ENCODE peak calls at places on chromosomes 7 and 10, in ten cellular contexts. R is left cardiac atrium; D is GDM1; A is neural crest cell; Q is mucosa of gallbladder; T is central memory CD4-positive, alpha-beta T cell; V is fibroblast of the conjunctiva; I is HFF-Myc; G is activated T-cell treated with anti-CD3 and anti-CD28 coated beads, Interleukin-2, amount 50 U/mL, for 1 hour; W is natural killer cell treated with Interleukin-12 subunit alpha and Interleukin-12 subunit beta and Interleukin-15 and Interleukin-18, amount 100 ng/mL, for 72 hours. S is an unnamed sample.

GRCh38 chr10:124449170-124450009 is 445 bp downstream of the NKX1-2 start:
- DNase-seq in R (no peak), D (no peak), A (no peak), Q (no peak), T (no peak), V (no peak), I (no peak), G (no peak), W (no peak), S (no peak)

GRCh38 chr7:46480619-46481018 is 559.5 kb upstream of the IGFBP3 start:
- DNase-seq in R (no peak), D (no peak), A (no peak), Q (no peak), T (no peak), V (no peak), I (no peak), G (no peak), W (no peak), S (no peak)

GRCh38 chr7:66146701-66147100 is 32.1 kb downstream of the CRCP start:
- DNase-seq in R (no peak), D (no peak), A (no peak), Q (no peak), T (no peak), V (no peak), I (peak), G (no peak), W (no peak), S (no peak)

GRCh38 chr7:104857458-104858425 is 156.3 kb upstream of the KMT2E start:
- DNase-seq in R (no peak), D (no peak), A (no peak), Q (no peak), T (no peak), V (no peak), I (no peak), G (no peak), W (no peak), S (no peak)

GRCh38 chr7:148334959-148335577 is 255.5 kb upstream of the C7orf33 start:
- DNase-seq in R (no peak), D (no peak), A (no peak), Q (no peak), T (no peak), V (peak), I (no peak), G (no peak), W (no peak), S (no peak)

GRCh38 chr7:148997497-148997896 is 30.8 kb downstream of the PDIA4 start:
- DNase-seq in R (no peak), D (no peak), A (no peak), Q (no peak), T (no peak), V (no peak), I (no peak), G (no peak), W (no peak), S (no peak)

GRCh38 chr10:122181901-122182799 is 88.9 kb upstream of the BTBD16 start:
- DNase-seq in R (no peak), D (no peak), A (no peak), Q (no peak), T (no peak), V (no peak), I (no peak), G (no peak), W (no peak), S (no peak)

GRCh38 chr7:122310119-122311021 is 5.8 kb upstream of the FEZF1 start:
- DNase-seq in R (no peak), D (no peak), A (no peak), Q (no peak), T (no peak), V (no peak), I (no peak), G (no peak), W (no peak), S (no peak)

GRCh38 chr10:9922123-9922685 is 1095.5 kb upstream of the CELF2 start:
- DNase-seq in R (no peak), D (no peak), A (no peak), Q (no peak), T (no peak), V (no peak), I (no peak), G (no peak), W (no peak), S (no peak)

GRCh38 chr7:65812281-65812680 is 60.6 kb upstream of the VKORC1L1 start:
- DNase-seq in R (no peak), D (no peak), A (no peak), Q (no peak), T (no peak), V (no peak), I (no peak), G (no peak), W (no peak), S (no peak)

GRCh38 chr10:75876710-75877109 is 445.3 kb downstream of the LRMDA start:
- DNase-seq in R (no peak), D (no peak), A (no peak), Q (no peak), T (no peak), V (no peak), I (no peak), G (no peak), W (no peak), S (no peak)

GRCh38 chr10:14010083-14010551 is 320.6 kb downstream of the FRMD4A start:
- DNase-seq in R (no peak), D (no peak), A (no peak), Q (no peak), T (no peak), V (peak), I (peak), G (no peak), W (no peak), S (no peak)